ENCODE peak calls at places on chromosome 21, in four cellular contexts. One of them, this sample, is unnamed.

GRCh38 chr21:27369234-27369633 is 402.3 kb upstream of the ADAMTS5 start:
- DNase-seq in K562: no peak
- DNase-seq in GM12878: no peak
- DNase-seq in HepG2: no peak
- DNase-seq in this sample: no peak

GRCh38 chr21:35619184-35619583 is 441.1 kb downstream of the SETD4 start:
- DNase-seq in K562: no peak
- DNase-seq in HepG2: no peak
- DNase-seq in GM12878: no peak
- DNase-seq in this sample: no peak

GRCh38 chr21:36145259-36145658 is 10.4 kb downstream of the CBR3 start:
- DNase-seq in HepG2: no peak
- DNase-seq in GM12878: no peak
- DNase-seq in K562: no peak
- DNase-seq in this sample: no peak

GRCh38 chr21:24594082-24594481 is 1013.2 kb downstream of the MRPL39 start:
- DNase-seq in K562: no peak
- DNase-seq in HepG2: no peak
- DNase-seq in GM12878: no peak
- DNase-seq in this sample: no peak

GRCh38 chr21:38669186-38669585 is 136.5 kb upstream of the ETS2 start:
- DNase-seq in HepG2: peak; percentile 20
- DNase-seq in K562: peak; percentile 25
- DNase-seq in GM12878: no peak
- DNase-seq in this sample: peak; percentile 42

GRCh38 chr21:41985662-41986416 is 24.3 kb downstream of the ZBTB21 start:
- DNase-seq in K562: no peak
- DNase-seq in GM12878: no peak
- DNase-seq in HepG2: no peak
- DNase-seq in this sample: no peak

GRCh38 chr21:36860736-36861594 is 105.5 kb downstream of the HLCS start:
- DNase-seq in K562: peak; percentile 27
- DNase-seq in HepG2: peak; percentile 72
- DNase-seq in GM12878: no peak
- DNase-seq in this sample: no peak

GRCh38 chr21:38773108-38774061 is 32.3 kb upstream of the ETS2 start:
- DNase-seq in GM12878: no peak
- DNase-seq in K562: no peak
- DNase-seq in HepG2: peak; percentile 34
- DNase-seq in this sample: no peak

GRCh38 chr21:37503848-37504467 is 137.4 kb downstream of the DYRK1A start:
- DNase-seq in GM12878: no peak
- DNase-seq in K562: no peak
- DNase-seq in HepG2: peak; percentile 8
- DNase-seq in this sample: no peak

GRCh38 chr21:42360317-42360716 is 6.0 kb downstream of the TFF1 start:
- DNase-seq in K562: peak; percentile 55
- DNase-seq in GM12878: no peak
- DNase-seq in HepG2: peak; percentile 24
- DNase-seq in this sample: no peak

GRCh38 chr21:27590271-27590670 is 623.4 kb upstream of the ADAMTS5 start:
- DNase-seq in HepG2: no peak
- DNase-seq in GM12878: no peak
- DNase-seq in K562: no peak
- DNase-seq in this sample: no peak

GRCh38 chr21:41316641-41317392 is at the start of gene FAM3B:
- DNase-seq in K562: no peak
- DNase-seq in GM12878: no peak
- DNase-seq in HepG2: no peak
- DNase-seq in this sample: peak; percentile 19

GRCh38 chr21:32884062-32884461 is 112.5 kb upstream of the PAXBP1 start:
- DNase-seq in K562: peak; percentile 34
- DNase-seq in HepG2: no peak
- DNase-seq in GM12878: no peak
- DNase-seq in this sample: no peak
- H2AFZ ChIP-seq in K562: peak overlapping the region; percentile 43
- H2AFZ ChIP-seq in HepG2: no peak overlapping the region
- H2AFZ ChIP-seq in GM12878: no peak overlapping the region
- H2AFZ ChIP-seq in this sample: no peak overlapping the region

GRCh38 chr21:45361033-45361997 is 43.6 kb upstream of the COL18A1 start:
- DNase-seq in HepG2: no peak
- DNase-seq in GM12878: no peak
- DNase-seq in K562: no peak
- DNase-seq in this sample: no peak
- TF ChIP-seq NFIC in HepG2: no peak
- TF ChIP-seq NFIC in GM12878: no peak
- TF ChIP-seq NFIC in K562: no peak
- TF ChIP-seq NFIC in this sample: no peak

DNA sequence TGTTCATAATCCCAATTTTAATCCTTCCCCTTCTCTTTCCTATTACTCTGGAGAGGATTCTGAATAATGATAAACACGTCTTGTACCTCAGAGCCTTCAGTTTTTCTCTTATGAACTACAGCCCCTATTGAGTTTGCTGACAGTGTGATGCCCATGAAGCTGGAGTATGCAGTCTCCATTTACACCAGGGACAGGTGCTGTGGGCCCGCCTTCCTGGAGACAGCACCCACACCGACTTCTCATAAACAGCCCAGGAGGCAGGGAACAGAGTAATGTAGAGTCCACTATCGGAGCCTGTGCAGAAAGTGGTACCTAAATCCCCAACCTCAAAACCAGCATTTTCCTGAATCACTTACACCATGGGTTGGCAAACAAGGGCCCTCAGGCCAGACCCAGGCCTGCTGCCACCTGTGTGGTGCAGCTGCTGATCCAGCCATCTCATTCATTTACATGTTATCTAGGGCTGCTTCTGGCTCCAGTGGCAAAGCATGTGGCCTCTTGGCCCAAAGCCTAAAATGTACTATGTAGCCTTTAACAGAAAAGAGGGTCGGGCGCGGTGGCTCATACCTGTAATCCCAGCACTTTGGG is 95.1 kb upstream of the KRTAP19-8 start:
- DNase-seq in HepG2: no peak
- DNase-seq in GM12878: no peak
- DNase-seq in K562: no peak
- DNase-seq in this sample: no peak
- H2AFZ ChIP-seq in HepG2: no peak overlapping the region
- H2AFZ ChIP-seq in GM12878: no peak overlapping the region
- H2AFZ ChIP-seq in K562: no peak overlapping the region
- H2AFZ ChIP-seq in this sample: no peak overlapping the region

DNA sequence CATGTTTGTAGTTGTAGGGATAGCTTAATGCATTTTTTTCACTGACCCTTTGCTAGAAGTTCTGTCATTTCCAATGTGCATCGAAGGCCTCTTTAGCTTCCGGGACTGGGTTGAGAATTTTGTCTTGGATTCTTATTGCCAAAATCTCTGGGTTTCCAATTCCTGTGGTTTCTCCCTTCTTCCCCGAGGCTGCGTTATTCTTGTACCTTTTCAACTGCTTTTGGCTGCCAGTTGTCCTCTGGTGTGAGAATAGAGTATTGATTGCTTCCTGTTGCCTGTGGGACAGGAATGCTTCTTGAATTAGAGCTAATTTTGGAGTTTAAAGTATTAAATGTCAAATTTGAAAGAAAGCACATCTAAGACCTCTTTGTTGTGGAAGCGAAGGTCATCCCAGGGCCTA is 21.0 kb downstream of the HUNK start:
- DNase-seq in GM12878: no peak
- DNase-seq in K562: no peak
- DNase-seq in HepG2: no peak
- DNase-seq in this sample: no peak
- TF ChIP-seq NFIC in GM12878: no peak
- TF ChIP-seq NFIC in K562: no peak
- TF ChIP-seq NFIC in HepG2: no peak
- TF ChIP-seq NFIC in this sample: no peak

GRCh38 chr21:26368591-26368990 is 198.0 kb upstream of the APP start:
- DNase-seq in K562: no peak
- DNase-seq in GM12878: no peak
- DNase-seq in HepG2: no peak
- DNase-seq in this sample: no peak
- H2AFZ ChIP-seq in K562: no peak overlapping the region
- H2AFZ ChIP-seq in GM12878: no peak overlapping the region
- H2AFZ ChIP-seq in HepG2: no peak overlapping the region
- H2AFZ ChIP-seq in this sample: no peak overlapping the region

GRCh38 chr21:43703068-43703880 is 15.7 kb upstream of the PDXK start:
- DNase-seq in K562: peak; percentile 52
- DNase-seq in GM12878: no peak
- DNase-seq in HepG2: peak; percentile 57
- DNase-seq in this sample: peak; percentile 48
- TF ChIP-seq NFIC in K562: no peak
- TF ChIP-seq NFIC in GM12878: no peak
- TF ChIP-seq NFIC in HepG2: no peak
- TF ChIP-seq NFIC in this sample: no peak

DNA sequence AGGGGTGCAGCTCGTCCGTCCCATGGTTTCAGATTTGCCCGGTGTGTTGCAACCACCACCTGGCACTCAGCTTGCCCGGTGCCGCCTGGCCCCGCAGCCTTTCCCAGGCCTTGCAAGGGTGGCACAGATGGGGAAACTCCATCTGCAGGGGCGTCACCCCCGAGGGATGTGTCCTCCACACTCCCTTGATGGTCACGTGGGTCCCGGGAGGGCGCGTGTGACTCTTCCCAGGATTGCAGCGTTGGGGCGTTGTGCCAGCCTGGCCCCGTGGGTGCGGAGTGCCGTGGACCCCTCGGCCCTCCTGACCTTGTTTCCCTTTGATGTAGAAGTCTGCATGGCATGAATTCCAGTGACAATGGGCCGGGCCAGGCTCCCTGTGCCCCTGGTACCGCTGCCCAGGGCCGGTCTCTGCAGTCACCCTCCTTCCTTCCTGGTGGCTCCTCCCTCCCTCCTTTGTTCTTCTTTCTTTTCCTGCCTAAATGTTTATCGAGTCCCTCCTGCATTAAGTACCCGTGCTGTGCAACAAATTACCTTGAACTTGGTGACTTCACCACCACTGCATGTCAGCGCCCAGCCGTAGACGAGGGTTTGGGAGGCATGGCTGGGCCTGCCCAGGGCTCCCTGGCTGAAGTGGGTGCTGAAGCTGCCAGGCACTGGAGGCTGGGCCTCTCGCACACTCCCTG is 22.9 kb downstream of the RRP1 start:
- DNase-seq in GM12878: no peak
- DNase-seq in K562: no peak
- DNase-seq in HepG2: peak; percentile 21
- DNase-seq in this sample: no peak
- H2AFZ ChIP-seq in GM12878: no peak overlapping the region
- H2AFZ ChIP-seq in K562: no peak overlapping the region
- H2AFZ ChIP-seq in HepG2: no peak overlapping the region
- H2AFZ ChIP-seq in this sample: no peak overlapping the region

GRCh38 chr21:34372321-34372720 is 3.0 kb upstream of the SMIM11 start:
- DNase-seq in GM12878: no peak
- DNase-seq in HepG2: peak; percentile 57
- DNase-seq in K562: no peak
- DNase-seq in this sample: no peak
- TF ChIP-seq NFIC in GM12878: no peak
- TF ChIP-seq NFIC in HepG2: no peak
- TF ChIP-seq NFIC in K562: no peak
- TF ChIP-seq NFIC in this sample: no peak

GRCh38 chr21:45724345-45724961 is 80.9 kb downstream of the PCBP3 start:
- DNase-seq in GM12878: no peak
- DNase-seq in HepG2: no peak
- DNase-seq in K562: no peak
- DNase-seq in this sample: no peak
- H2AFZ ChIP-seq in GM12878: no peak overlapping the region
- H2AFZ ChIP-seq in HepG2: no peak overlapping the region
- H2AFZ ChIP-seq in K562: no peak overlapping the region
- H2AFZ ChIP-seq in this sample: no peak overlapping the region

GRCh38 chr21:21682172-21682571 is 684.0 kb downstream of the NCAM2 start:
- DNase-seq in HepG2: no peak
- DNase-seq in K562: no peak
- DNase-seq in GM12878: no peak
- DNase-seq in this sample: no peak
- TF ChIP-seq NFIC in HepG2: no peak
- TF ChIP-seq NFIC in K562: no peak
- TF ChIP-seq NFIC in GM12878: no peak
- TF ChIP-seq NFIC in this sample: peak; percentile 48